ENCODE peak calls at places on chromosomes 2 and 18, in four cellular contexts. W is NCI-H748 treated with DMSO at 0.1 percent for 48 hours, G is GM19239, N is ascending aorta. K is an unnamed sample.

GRCh38 chr2:187499941-187500532 is 52.0 kb upstream of the CALCRL start:
- DNase-seq in W (peak), G (no peak), N (no peak), K (peak)

GRCh38 chr2:195105581-195105980 is 551.4 kb upstream of the SLC39A10 start:
- DNase-seq in W (no peak), G (no peak), N (no peak), K (no peak)

GRCh38 chr18:2009957-2010697 is 561.2 kb downstream of the METTL4 start:
- DNase-seq in W (no peak), G (no peak), N (no peak), K (no peak)

GRCh38 chr2:235191933-235192332 is 240.1 kb downstream of the SH3BP4 start:
- DNase-seq in W (no peak), G (no peak), N (no peak), K (no peak)

GRCh38 chr2:199430219-199430618 is 27.5 kb downstream of the SATB2 start:
- DNase-seq in W (no peak), G (no peak), N (no peak), K (no peak)

GRCh38 chr2:111986116-111986900 is 68.8 kb upstream of the TMEM87B start:
- DNase-seq in W (no peak), G (no peak), N (no peak), K (peak)

GRCh38 chr2:206160124-206160806 is 570 bp downstream of the EEF1B2 start:
- DNase-seq in W (no peak), G (no peak), N (no peak), K (no peak)

GRCh38 chr2:109189751-109190150 is 60.7 kb downstream of the SH3RF3 start:
- DNase-seq in W (no peak), G (no peak), N (no peak), K (no peak)

GRCh38 chr2:128413718-128414341 is 95.2 kb upstream of the HS6ST1 start:
- DNase-seq in W (no peak), G (no peak), N (no peak), K (no peak)

GRCh38 chr18:31100598-31101147 is 1.5 kb downstream of the DSC2 start:
- DNase-seq in W (no peak), G (no peak), N (no peak), K (no peak)

GRCh38 chr2:56334622-56335021 is 150.8 kb downstream of the CCDC85A start:
- DNase-seq in W (no peak), G (no peak), N (no peak), K (peak)

GRCh38 chr18:36023336-36023735 is 44.0 kb downstream of the RPRD1A start:
- DNase-seq in W (no peak), G (no peak), N (no peak), K (no peak)

GRCh38 chr2:190407246-190407661 is 901 bp upstream of the MFSD6 start:
- DNase-seq in W (peak), G (no peak), N (no peak), K (no peak)

GRCh38 chr18:21389903-21390302 is 147.9 kb downstream of the GREB1L start:
- DNase-seq in W (no peak), G (no peak), N (no peak), K (no peak)

GRCh38 chr18:33761363-33761762 is 183.3 kb downstream of the ASXL3 start:
- DNase-seq in W (peak), G (no peak), N (no peak), K (no peak)

GRCh38 chr2:241068942-241069810 is 32.9 kb downstream of the MTERF4 start:
- DNase-seq in W (no peak), G (no peak), N (no peak), K (no peak)

GRCh38 chr18:44079602-44080001 is 601.1 kb upstream of the SETBP1 start:
- DNase-seq in W (no peak), G (no peak), N (no peak), K (peak)

GRCh38 chr2:47657886-47658577 is 124.9 kb upstream of the MSH6 start:
- DNase-seq in W (no peak), G (no peak), N (no peak), K (no peak)

GRCh38 chr2:168907940-168908662 is 7.0 kb downstream of the G6PC2 start:
- DNase-seq in W (no peak), G (no peak), N (no peak), K (no peak)

GRCh38 chr2:73285162-73285739 is 973 bp upstream of the FBXO41 start:
- DNase-seq in W (no peak), G (no peak), N (no peak), K (no peak)

GRCh38 chr2:232353660-232354059 is 24.9 kb upstream of the ALPP start:
- DNase-seq in W (no peak), G (no peak), N (no peak), K (no peak)

GRCh38 chr2:71505770-71506140 is 52.4 kb downstream of the DYSF start:
- DNase-seq in W (no peak), G (no peak), N (no peak), K (no peak)

GRCh38 chr18:75221902-75222301 is 11.3 kb downstream of the TSHZ1 start:
- DNase-seq in W (no peak), G (no peak), N (no peak), K (peak)

GRCh38 chr2:3639653-3640052 is 18.3 kb upstream of the ALLC start:
- DNase-seq in W (no peak), G (no peak), N (no peak), K (no peak)

GRCh38 chr18:6313427-6313826 is 101.3 kb downstream of the L3MBTL4 start:
- DNase-seq in W (no peak), G (no peak), N (no peak), K (no peak)

GRCh38 chr18:10045296-10045891 is 131.6 kb downstream of the VAPA start:
- DNase-seq in W (no peak), G (no peak), N (no peak), K (no peak)

GRCh38 chr2:218387369-218388194 is 5.5 kb downstream of the SLC11A1 start:
- DNase-seq in W (peak), G (no peak), N (no peak), K (peak)

GRCh38 chr18:80175451-80176235 is 66.6 kb downstream of the ADNP2 start:
- DNase-seq in W (no peak), G (no peak), N (no peak), K (no peak)

GRCh38 chr2:171167352-171167997 is 6.8 kb upstream of the TLK1 start:
- DNase-seq in W (no peak), G (no peak), N (no peak), K (no peak)

K was measured in EL.